ENCODE peak calls at places on chromosomes 7 and 10, in four cellular contexts. H is coronary artery, K is cardiac muscle cell, G is GM12864. Z is an unnamed sample.
A peak's percentile ranks its signal among the peaks of the same experiment; 100 is the strongest.

GRCh38 chr7:96179341-96179740 is 142.6 kb downstream of the SLC25A13 start:
- DNase-seq in H (no peak), K (no peak), G (no peak), Z (no peak)

GRCh38 chr7:55212838-55213237 is 152.3 kb upstream of the LANCL2 start:
- DNase-seq in H (no peak), K (no peak), G (no peak), Z (no peak)

GRCh38 chr10:3339531-3339950 is 167.0 kb upstream of the PITRM1 start:
- DNase-seq in H (no peak), K (no peak), G (no peak), Z (no peak)

GRCh38 chr10:101812606-101813005 is 5.6 kb downstream of the OGA start:
- DNase-seq in H (no peak), K (no peak), G (no peak), Z (no peak)

GRCh38 chr7:81871606-81872265 is 101.9 kb upstream of the HGF start:
- DNase-seq in H (no peak), K (no peak), G (no peak), Z (no peak)

GRCh38 chr10:25498645-25499044 is 323.8 kb downstream of the GPR158 start:
- DNase-seq in H (no peak), K (no peak), G (no peak), Z (no peak)

GRCh38 chr10:122287584-122287983 is 16.5 kb downstream of the BTBD16 start:
- DNase-seq in H (no peak), K (no peak), G (no peak), Z (no peak)

GRCh38 chr7:91182819-91183405 is 81.3 kb upstream of the FZD1 start:
- DNase-seq in H (no peak), K (no peak), G (no peak), Z (no peak)

GRCh38 chr10:34001087-34001580 is 666.7 kb upstream of the NRP1 start:
- DNase-seq in H (no peak), K (no peak), G (no peak), Z (no peak)

GRCh38 chr7:100573691-100574361 is at the start of gene SAP25:
- DNase-seq in H (no peak), K (no peak), G (no peak), Z (peak; percentile 68)

GRCh38 chr10:124560377-124560776 is 98.8 kb downstream of the LHPP start:
- DNase-seq in H (peak; percentile 92), K (peak; percentile 68), G (no peak), Z (no peak)

GRCh38 chr10:15370741-15371701 is at the start of gene FAM171A1:
- DNase-seq in H (no peak), K (peak; percentile 89), G (no peak), Z (peak; percentile 74)
- TF ChIP-seq CTCF in H (no peak), K (no peak), G (peak; percentile 12), Z (no peak)

DNA sequence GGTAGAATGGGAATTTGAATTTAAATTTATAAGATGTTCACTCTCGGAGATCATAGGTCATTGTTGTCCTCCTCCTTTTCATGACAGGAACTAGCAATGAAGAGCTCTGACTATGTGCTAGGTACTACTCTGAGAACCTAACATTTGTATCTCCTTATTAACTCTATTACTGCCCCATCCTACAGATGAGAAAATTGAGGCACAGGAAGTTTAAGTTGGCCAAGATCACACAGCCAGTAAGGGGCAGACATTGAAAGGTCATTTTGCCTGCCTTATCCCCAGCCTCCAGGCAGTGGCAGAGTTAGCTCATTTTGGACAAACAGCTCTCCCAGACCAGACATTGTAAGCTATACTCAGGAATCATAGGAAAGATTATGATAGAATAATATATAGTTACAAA is 6.0 kb downstream of the SRGN start:
- DNase-seq in H (no peak), K (no peak), G (no peak), Z (no peak)
- TF ChIP-seq CTCF in H (no peak), K (peak; percentile 18), G (no peak), Z (no peak)

GRCh38 chr10:102853944-102854694 is at the start of gene BORCS7:
- DNase-seq in H (peak; percentile 95), K (peak; percentile 93), G (peak; percentile 94), Z (peak; percentile 85)
- TF ChIP-seq CTCF in H (no peak), K (no peak), G (no peak), Z (no peak)

GRCh38 chr7:159000859-159001435 is 143.7 kb downstream of the VIPR2 start:
- DNase-seq in H (no peak), K (no peak), G (no peak), Z (no peak)
- TF ChIP-seq CTCF in H (no peak), K (no peak), G (no peak), Z (no peak)

GRCh38 chr10:58334817-58335305 is at the start of gene UBE2D1:
- DNase-seq in H (peak; percentile 86), K (peak; percentile 87), G (peak; percentile 47), Z (peak; percentile 86)
- TF ChIP-seq CTCF in H (no peak), K (peak; percentile 14), G (no peak), Z (peak; percentile 54)

GRCh38 chr10:818010-818409 is 113.5 kb downstream of the LARP4B start:
- DNase-seq in H (no peak), K (no peak), G (no peak), Z (no peak)

GRCh38 chr10:819816-820215 is 111.7 kb downstream of the LARP4B start:
- DNase-seq in H (no peak), K (no peak), G (no peak), Z (no peak)

GRCh38 chr10:817371-817770 is 114.1 kb downstream of the LARP4B start:
- DNase-seq in H (no peak), K (no peak), G (no peak), Z (no peak)

GRCh38 chr10:818526-819220 is 112.8 kb downstream of the LARP4B start:
- DNase-seq in H (no peak), K (no peak), G (no peak), Z (no peak)

GRCh38 chr10:819326-819725 is 112.2 kb downstream of the LARP4B start:
- DNase-seq in H (no peak), K (no peak), G (no peak), Z (no peak)
- TF ChIP-seq CTCF in H (no peak), K (no peak), G (no peak), Z (no peak)

GRCh38 chr7:5064391-5065106 is 18.9 kb downstream of the RBAK start:
- DNase-seq in H (no peak), K (no peak), G (no peak), Z (no peak)
- TF ChIP-seq CTCF in H (no peak), K (no peak), G (no peak), Z (no peak)

GRCh38 chr7:24591152-24591551 is 17.9 kb downstream of the PALS2 start:
- DNase-seq in H (no peak), K (no peak), G (no peak), Z (no peak)
- TF ChIP-seq CTCF in H (no peak), K (no peak), G (peak; percentile 31), Z (no peak)

GRCh38 chr7:30770936-30771858 is at the start of gene MINDY4:
- DNase-seq in H (peak; percentile 92), K (peak; percentile 81), G (peak; percentile 24), Z (peak; percentile 83)
- TF ChIP-seq CTCF in H (no peak), K (no peak), G (no peak), Z (no peak)

Z was measured in type B pancreatic cell.